ENCODE peak calls at places on chromosomes 7 and 10, in nine cellular contexts. N, X, P, J, D, Z, T, M and F are unnamed samples.

GRCh38 chr7:115889669-115889984 is 140.9 kb downstream of the TFEC start:
- DNase-seq in N (no peak), X (no peak), P (no peak), J (no peak), D (no peak), Z (no peak), T (no peak), M (no peak), F (no peak)

GRCh38 chr7:83410989-83411591 is 237.8 kb downstream of the SEMA3E start:
- DNase-seq in N (no peak), X (no peak), P (peak), J (peak), D (peak), Z (no peak), T (peak), M (no peak), F (peak)

GRCh38 chr10:106573106-106573505 is 591.4 kb downstream of the SORCS1 start:
- DNase-seq in N (no peak), X (no peak), P (no peak), J (no peak), D (no peak), Z (no peak), T (peak), M (no peak), F (peak)

GRCh38 chr7:88586219-88586618 is 173.3 kb upstream of the ZNF804B start:
- DNase-seq in N (no peak), X (no peak), P (no peak), J (no peak), D (no peak), Z (no peak), T (no peak), M (no peak), F (no peak)

GRCh38 chr7:10913457-10913856 is 60.2 kb upstream of the PHF14 start:
- DNase-seq in N (no peak), X (no peak), P (no peak), J (no peak), D (no peak), Z (no peak), T (no peak), M (no peak), F (no peak)

GRCh38 chr10:111077715-111078504 is 1.1 kb downstream of the ADRA2A start:
- DNase-seq in N (no peak), X (peak), P (no peak), J (no peak), D (no peak), Z (no peak), T (peak), M (peak), F (no peak)

GRCh38 chr10:43420369-43421200 is 11.6 kb upstream of the HNRNPF start:
- DNase-seq in N (peak), X (peak), P (no peak), J (no peak), D (no peak), Z (peak), T (peak), M (peak), F (peak)

GRCh38 chr10:60517805-60518204 is 128.1 kb upstream of the ANK3 start:
- DNase-seq in N (no peak), X (no peak), P (no peak), J (no peak), D (no peak), Z (no peak), T (peak), M (no peak), F (no peak)

GRCh38 chr7:159121068-159121467 is 23.6 kb downstream of the VIPR2 start:
- DNase-seq in N (no peak), X (no peak), P (no peak), J (no peak), D (no peak), Z (no peak), T (no peak), M (no peak), F (no peak)

GRCh38 chr7:1883031-1883761 is 213.1 kb downstream of the ELFN1 start:
- DNase-seq in N (no peak), X (no peak), P (peak), J (no peak), D (no peak), Z (no peak), T (peak), M (no peak), F (peak)

DNA sequence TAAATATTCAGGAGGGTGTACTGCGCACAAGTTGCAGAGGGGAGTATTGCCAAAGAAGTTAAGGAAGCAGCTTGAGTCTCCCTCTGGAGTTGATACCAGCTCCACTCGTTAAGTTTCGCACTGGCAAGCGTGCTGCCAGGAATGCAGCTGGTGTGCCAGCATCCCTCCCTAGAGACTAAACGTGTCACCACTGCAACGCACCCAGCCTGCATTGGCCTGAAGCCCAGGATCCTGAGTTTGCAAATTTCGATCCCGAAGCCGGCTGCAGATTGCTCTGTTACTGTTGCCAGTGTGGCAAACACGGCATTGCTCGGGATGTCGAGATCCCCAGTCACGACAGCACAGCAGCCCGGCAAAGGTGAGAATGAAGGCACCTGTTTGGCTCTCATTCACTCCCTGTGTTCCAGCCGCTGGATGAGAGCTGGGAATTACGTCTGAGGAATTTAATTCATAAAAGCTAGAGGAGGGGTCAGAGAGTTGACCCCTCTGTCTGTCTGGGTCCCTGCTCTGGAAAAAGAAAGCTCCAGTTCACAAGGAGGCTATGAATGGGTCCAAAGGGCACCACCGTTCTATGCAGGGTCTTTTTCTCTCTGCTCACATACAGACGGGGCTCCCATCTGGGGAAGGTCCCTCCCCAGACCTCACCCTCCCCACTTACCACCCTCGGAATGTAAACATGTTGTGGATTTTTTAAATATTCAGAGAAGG is 61.0 kb downstream of the NRP1 start:
- DNase-seq in N (no peak), X (peak), P (peak), J (no peak), D (peak), Z (no peak), T (peak), M (peak), F (peak)
- H3K4me3 ChIP-seq in N (no peak), X (peak), P (peak), J (no peak), D (no peak), Z (no peak), T (peak), M (peak), F (peak)

GRCh38 chr10:14010083-14010551 is 320.6 kb downstream of the FRMD4A start:
- DNase-seq in N (no peak), X (no peak), P (peak), J (no peak), D (no peak), Z (no peak), T (peak), M (no peak), F (peak)
- H3K4me3 ChIP-seq in N (peak), X (peak), P (peak), J (peak), D (peak), Z (peak), T (peak), M (no peak), F (peak)

GRCh38 chr10:124677291-124677690 is 66.9 kb downstream of the FAM53B start:
- DNase-seq in N (peak), X (peak), P (no peak), J (no peak), D (no peak), Z (no peak), T (no peak), M (no peak), F (no peak)
- H3K4me3 ChIP-seq in N (no peak), X (peak), P (no peak), J (no peak), D (no peak), Z (no peak), T (no peak), M (no peak), F (no peak)

GRCh38 chr7:28573751-28574295 is 161.5 kb downstream of the CREB5 start:
- DNase-seq in N (no peak), X (no peak), P (no peak), J (no peak), D (no peak), Z (no peak), T (no peak), M (no peak), F (peak)
- H3K4me3 ChIP-seq in N (no peak), X (no peak), P (no peak), J (no peak), D (no peak), Z (no peak), T (no peak), M (no peak), F (no peak)

GRCh38 chr10:7301039-7301768 is 109.6 kb downstream of the SFMBT2 start:
- DNase-seq in N (no peak), X (no peak), P (no peak), J (no peak), D (no peak), Z (no peak), T (no peak), M (no peak), F (no peak)
- H3K4me3 ChIP-seq in N (no peak), X (peak), P (no peak), J (no peak), D (no peak), Z (no peak), T (no peak), M (no peak), F (no peak)

DNA sequence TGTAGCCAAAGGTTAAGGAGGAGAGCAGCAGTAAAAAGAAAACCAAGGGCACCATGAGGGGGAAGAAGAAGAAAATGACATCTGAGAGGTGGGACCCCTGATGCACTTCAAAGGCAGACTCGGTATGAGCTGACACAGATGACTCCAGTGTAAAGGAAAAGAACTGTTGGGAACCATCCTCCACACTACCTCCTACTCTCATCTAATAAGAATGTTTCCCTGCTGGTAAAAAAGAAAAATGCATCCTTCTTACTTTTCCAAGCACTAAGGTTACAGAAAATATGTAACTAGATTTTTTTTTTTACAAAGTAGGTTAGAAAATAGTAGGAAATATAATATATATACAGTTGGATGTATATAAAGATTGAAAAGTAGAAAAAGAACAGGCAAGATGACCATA is 16.9 kb downstream of the TAS2R41 start:
- DNase-seq in N (no peak), X (no peak), P (no peak), J (no peak), D (no peak), Z (no peak), T (peak), M (no peak), F (no peak)
- H3K4me3 ChIP-seq in N (no peak), X (no peak), P (no peak), J (no peak), D (no peak), Z (no peak), T (no peak), M (no peak), F (no peak)

GRCh38 chr10:689433-690226 is at the start of gene DIP2C:
- DNase-seq in N (no peak), X (peak), P (peak), J (peak), D (peak), Z (no peak), T (peak), M (peak), F (peak)

GRCh38 chr10:688287-688620 is 1.2 kb downstream of the DIP2C start:
- DNase-seq in N (no peak), X (no peak), P (no peak), J (no peak), D (no peak), Z (no peak), T (peak), M (no peak), F (no peak)

GRCh38 chr10:691216-691615 is 1.7 kb upstream of the DIP2C start:
- DNase-seq in N (no peak), X (no peak), P (no peak), J (no peak), D (no peak), Z (no peak), T (no peak), M (no peak), F (no peak)

GRCh38 chr10:688621-689426 is 644 bp downstream of the DIP2C start:
- DNase-seq in N (no peak), X (peak), P (no peak), J (peak), D (peak), Z (no peak), T (peak), M (no peak), F (peak)

GRCh38 chr10:690227-691161 is 1.0 kb upstream of the DIP2C start:
- DNase-seq in N (no peak), X (no peak), P (no peak), J (no peak), D (no peak), Z (no peak), T (no peak), M (no peak), F (no peak)
- H3K4me3 ChIP-seq in N (peak), X (peak), P (peak), J (peak), D (peak), Z (no peak), T (peak), M (peak), F (peak)

DNA sequence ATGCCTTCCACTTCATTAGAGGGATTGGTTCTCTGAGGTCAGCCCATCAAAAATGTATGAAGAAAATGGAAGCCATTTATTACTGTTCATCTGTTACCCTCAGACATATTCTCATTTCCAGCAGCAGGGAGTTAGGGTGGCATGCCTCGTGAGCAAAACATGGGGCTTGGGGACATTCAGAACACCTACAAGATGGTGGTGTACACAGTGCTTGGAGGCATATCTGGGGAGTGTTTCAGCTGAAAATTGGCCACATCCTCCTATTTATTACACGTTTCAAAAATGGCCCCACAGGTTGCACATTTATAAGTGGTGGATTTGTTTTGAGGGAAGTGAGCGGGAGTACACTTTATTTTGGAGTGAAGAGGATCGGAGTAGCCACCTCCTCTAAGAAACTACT is 93.4 kb downstream of the SPAG6 start:
- DNase-seq in N (no peak), X (no peak), P (no peak), J (no peak), D (no peak), Z (no peak), T (no peak), M (no peak), F (no peak)
- H3K4me3 ChIP-seq in N (peak), X (peak), P (peak), J (no peak), D (peak), Z (no peak), T (no peak), M (peak), F (peak)